ENCODE peak calls at places on chromosomes 12 and 14, in four cellular contexts. O, M, I and T are unnamed samples.

GRCh38 chr12:113040722-113041168 is 15.8 kb upstream of the DTX1 start:
- DNase-seq in M (peak; percentile 25), I (no peak), O (peak; percentile 85), T (no peak)

GRCh38 chr12:13962699-13963098 is 18.7 kb downstream of the GRIN2B start:
- DNase-seq in O (no peak), I (no peak), M (no peak), T (peak; percentile 68)

GRCh38 chr12:131592972-131593371 is 117.9 kb upstream of the SFSWAP start:
- DNase-seq in O (no peak), I (no peak), M (no peak), T (no peak)

GRCh38 chr12:124745891-124746570 is 117.6 kb downstream of the SCARB1 start:
- DNase-seq in M (peak; percentile 97), I (peak; percentile 98), O (peak; percentile 98), T (peak; percentile 96)

GRCh38 chr12:65638324-65638723 is 186.0 kb upstream of the HMGA2 start:
- DNase-seq in M (no peak), O (no peak), I (no peak), T (no peak)

GRCh38 chr12:47396902-47397663 is 308.7 kb downstream of the RPAP3 start:
- DNase-seq in I (no peak), O (no peak), M (no peak), T (no peak)

GRCh38 chr12:26100966-26101744 is 23.7 kb downstream of the BHLHE41 start:
- DNase-seq in O (no peak), M (no peak), I (peak; percentile 70), T (no peak)

GRCh38 chr14:102770147-102770909 is 6.9 kb upstream of the TRAF3 start:
- DNase-seq in O (no peak), M (no peak), I (no peak), T (peak; percentile 56)

GRCh38 chr14:68894123-68894522 is 85.0 kb downstream of the ACTN1 start:
- DNase-seq in M (no peak), O (peak; percentile 95), I (no peak), T (no peak)

GRCh38 chr14:20434701-20435453 is 1.1 kb downstream of the KLHL33 start:
- DNase-seq in I (no peak), O (peak; percentile 80), M (peak; percentile 73), T (peak; percentile 77)

GRCh38 chr14:20440465-20440864 is 4.5 kb upstream of the KLHL33 start:
- DNase-seq in M (no peak), I (no peak), O (no peak), T (no peak)

GRCh38 chr14:20438664-20439063 is 2.7 kb upstream of the KLHL33 start:
- DNase-seq in I (no peak), M (no peak), O (no peak), T (no peak)

GRCh38 chr14:20436363-20436755 is 393 bp upstream of the KLHL33 start:
- DNase-seq in M (no peak), I (no peak), O (no peak), T (no peak)

GRCh38 chr14:20435454-20436362 is at the start of gene KLHL33:
- DNase-seq in O (no peak), I (no peak), M (no peak), T (no peak)
- H3K4me3 ChIP-seq in O (peak within 1 kb of the TSS; percentile 34), I (peak within 1 kb of the TSS; percentile 39), M (peak within 1 kb of the TSS; percentile 28), T (peak within 1 kb of the TSS; percentile 17)

GRCh38 chr12:57205931-57206330 is 10.7 kb upstream of the NXPH4 start:
- DNase-seq in I (no peak), O (no peak), M (no peak), T (no peak)

GRCh38 chr12:57203201-57203600 is 13.4 kb upstream of the NXPH4 start:
- DNase-seq in M (no peak), I (no peak), O (no peak), T (no peak)

GRCh38 chr12:57203791-57204190 is 12.8 kb upstream of the NXPH4 start:
- DNase-seq in O (no peak), I (no peak), M (no peak), T (no peak)

GRCh38 chr12:57205186-57205585 is 11.4 kb upstream of the NXPH4 start:
- DNase-seq in I (no peak), O (no peak), M (no peak), T (no peak)

GRCh38 chr12:57204454-57204853 is 12.1 kb upstream of the NXPH4 start:
- DNase-seq in O (no peak), I (no peak), M (no peak), T (no peak)
- H3K36me3 ChIP-seq in O (peaks cover 76% of the 10 kb centered on the region), I (peaks cover 4% of the 10 kb centered on the region), M (no peaks in the 10 kb centered on the region), T (peaks cover 55% of the 10 kb centered on the region)

GRCh38 chr12:114415525-114415868 is 9.6 kb upstream of the TBX5 start:
- DNase-seq in I (no peak), M (no peak), O (no peak), T (no peak)
- H3K27me3 ChIP-seq in I (no peaks in the 10 kb centered on the region), M (no peaks in the 10 kb centered on the region), O (peaks cover 21% of the 10 kb centered on the region), T (peaks cover 93% of the 10 kb centered on the region)

GRCh38 chr14:100031506-100032281 is 33.5 kb upstream of the EVL start:
- DNase-seq in O (peak; percentile 80), M (peak; percentile 74), I (peak; percentile 72), T (no peak)
- H3K4me3 ChIP-seq in O (peak overlapping the region; percentile 25), M (peak overlapping the region; percentile 17), I (peak overlapping the region; percentile 42), T (no peak overlapping the region)

GRCh38 chr12:71638499-71638898 is 25.1 kb downstream of the ZFC3H1 start:
- DNase-seq in I (no peak), O (no peak), M (no peak), T (no peak)
- H3K36me3 ChIP-seq in I (no peaks in the 10 kb centered on the region), O (peaks cover 35% of the 10 kb centered on the region), M (no peaks in the 10 kb centered on the region), T (peaks cover 27% of the 10 kb centered on the region)

GRCh38 chr12:27970981-27971489 is 1.5 kb downstream of the PTHLH start:
- DNase-seq in O (no peak), I (no peak), M (no peak), T (peak; percentile 52)
- H3K27me3 ChIP-seq in O (peaks cover 11% of the 10 kb centered on the region), I (no peaks in the 10 kb centered on the region), M (no peaks in the 10 kb centered on the region), T (peaks cover 93% of the 10 kb centered on the region)

GRCh38 chr14:77032483-77032853 is 4.0 kb upstream of the IRF2BPL start:
- DNase-seq in I (no peak), M (no peak), O (no peak), T (no peak)
- H3K4me3 ChIP-seq in I (peak overlapping the region; percentile 58), M (peak overlapping the region; percentile 31), O (peak overlapping the region; percentile 49), T (peak overlapping the region; percentile 49)

GRCh38 chr14:61515436-61516124 is 179.7 kb upstream of the HIF1A start:
- DNase-seq in O (no peak), M (no peak), I (no peak), T (no peak)

GRCh38 chr14:61514927-61515326 is 180.4 kb upstream of the HIF1A start:
- DNase-seq in M (no peak), O (no peak), I (no peak), T (no peak)

GRCh38 chr14:61512508-61512907 is 182.8 kb upstream of the HIF1A start:
- DNase-seq in O (no peak), M (no peak), I (no peak), T (no peak)

GRCh38 chr14:61516125-61516740 is 179.1 kb upstream of the HIF1A start:
- DNase-seq in I (no peak), O (no peak), M (no peak), T (no peak)

DNA sequence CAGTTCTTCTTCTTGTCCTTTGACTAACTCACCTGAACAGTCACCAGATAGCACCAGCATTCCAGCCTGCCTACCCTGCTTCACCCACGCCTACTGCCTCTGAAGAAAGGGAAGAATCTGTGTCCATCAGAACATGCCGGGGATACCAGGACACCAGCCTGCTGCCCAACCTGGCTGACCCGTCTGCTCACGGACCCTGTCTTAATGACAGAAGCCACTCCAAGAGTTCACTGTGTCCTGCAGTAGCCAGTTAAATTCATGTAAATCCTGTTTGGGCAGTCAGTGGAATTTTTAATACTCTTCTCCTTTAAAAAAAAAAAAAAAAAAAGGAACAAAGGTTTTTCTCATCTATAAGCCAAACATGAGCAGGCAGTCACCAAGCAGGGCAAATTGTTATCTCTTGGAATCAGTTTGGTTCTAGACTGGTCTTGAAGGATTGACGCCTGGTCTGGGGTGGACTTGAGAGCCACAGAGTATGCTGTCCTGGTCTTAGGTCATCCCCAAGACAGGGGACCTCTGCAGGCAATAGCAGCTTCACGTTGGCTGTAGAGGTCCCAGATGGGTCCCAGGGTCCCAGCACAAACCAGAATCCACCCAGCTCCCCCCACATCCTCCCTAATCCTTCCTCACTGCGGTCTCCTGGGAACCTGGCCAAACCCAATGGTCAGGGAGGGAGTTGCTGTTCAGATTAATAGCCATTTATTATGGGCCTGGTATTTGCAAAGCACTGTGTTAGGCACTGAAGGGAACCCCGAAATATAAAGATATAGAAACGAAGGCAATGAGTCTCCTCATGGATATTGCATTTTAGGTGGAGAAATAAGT is 181.1 kb upstream of the HIF1A start:
- DNase-seq in O (no peak), M (no peak), I (no peak), T (no peak)
- H3K36me3 ChIP-seq in O (no peaks in the 10 kb centered on the region), M (no peaks in the 10 kb centered on the region), I (no peaks in the 10 kb centered on the region), T (no peaks in the 10 kb centered on the region)